ENCODE peak calls at places on chromosome 19, in five cellular contexts. S is WTC11, A is GM12878, Q is A549, P is HepG2. G is an unnamed sample.

GRCh38 chr19:51346742-51347141 is 4.8 kb upstream of the VSIG10L start:
- DNase-seq in S (no peak), A (no peak), Q (no peak), P (no peak), G (no peak)

GRCh38 chr19:37572203-37572602 is 22.4 kb downstream of the ZNF571 start:
- DNase-seq in S (no peak), A (no peak), Q (no peak), P (no peak), G (no peak)

GRCh38 chr19:5343848-5344247 is 3.2 kb upstream of the PTPRS start:
- DNase-seq in S (no peak), A (no peak), Q (no peak), P (peak), G (no peak)

GRCh38 chr19:31326329-31327028 is 22.8 kb downstream of the TSHZ3 start:
- DNase-seq in S (no peak), A (no peak), Q (no peak), P (no peak), G (no peak)

GRCh38 chr19:56639217-56639616 is 3.7 kb upstream of the SMIM17 start:
- DNase-seq in S (no peak), A (no peak), Q (no peak), P (no peak), G (peak)

GRCh38 chr19:5696196-5697021 is 6.3 kb downstream of the RPL36 start:
- DNase-seq in S (no peak), A (no peak), Q (no peak), P (no peak), G (no peak)

GRCh38 chr19:2223391-2223790 is 12.7 kb downstream of the PLEKHJ1 start:
- DNase-seq in S (no peak), A (no peak), Q (no peak), P (no peak), G (no peak)

GRCh38 chr19:18440421-18440877 is 2.5 kb upstream of the ISYNA1 start:
- DNase-seq in S (peak), A (no peak), Q (no peak), P (peak), G (no peak)

GRCh38 chr19:16899566-16900075 is 10.8 kb downstream of the F2RL3 start:
- DNase-seq in S (peak), A (no peak), Q (peak), P (peak), G (peak)

GRCh38 chr19:50419022-50419579 is 363 bp downstream of the SPIB start:
- DNase-seq in S (no peak), A (no peak), Q (no peak), P (no peak), G (no peak)

GRCh38 chr19:29478578-29479565 is 46.9 kb upstream of the VSTM2B start:
- DNase-seq in S (peak), A (no peak), Q (peak), P (peak), G (peak)

GRCh38 chr19:51521796-51522195 is 9.7 kb downstream of the SIGLEC6 start:
- DNase-seq in S (no peak), A (no peak), Q (no peak), P (no peak), G (no peak)

GRCh38 chr19:18396471-18397241 is 766 bp downstream of the LRRC25 start:
- DNase-seq in S (no peak), A (no peak), Q (no peak), P (no peak), G (no peak)

GRCh38 chr19:51621178-51621577 is 9.0 kb downstream of the SIGLEC5 start:
- DNase-seq in S (no peak), A (peak), Q (no peak), P (no peak), G (no peak)

GRCh38 chr19:16447015-16447384 is 24.8 kb downstream of the EPS15L1 start:
- DNase-seq in S (no peak), A (peak), Q (no peak), P (peak), G (peak)

GRCh38 chr19:3360494-3361383 is 5.6 kb upstream of the NFIC start:
- DNase-seq in S (no peak), A (no peak), Q (no peak), P (no peak), G (peak)

GRCh38 chr19:38250821-38251563 is 5.2 kb downstream of the PPP1R14A start:
- DNase-seq in S (peak), A (no peak), Q (no peak), P (peak), G (no peak)

GRCh38 chr19:33267706-33268105 is 34.6 kb downstream of the CEBPA start:
- DNase-seq in S (no peak), A (no peak), Q (no peak), P (no peak), G (no peak)

GRCh38 chr19:37986048-37986750 is 79.2 kb downstream of the SIPA1L3 start:
- DNase-seq in S (no peak), A (no peak), Q (no peak), P (no peak), G (no peak)

GRCh38 chr19:3346677-3347353 is 19.6 kb upstream of the NFIC start:
- DNase-seq in S (no peak), A (no peak), Q (no peak), P (no peak), G (no peak)

GRCh38 chr19:21505459-21506393 is at the start of gene ZNF429:
- DNase-seq in S (peak), A (peak), Q (no peak), P (peak), G (peak)

GRCh38 chr19:44571830-44572661 is 41.3 kb upstream of the IGSF23 start:
- DNase-seq in S (no peak), A (no peak), Q (no peak), P (no peak), G (no peak)

GRCh38 chr19:2567996-2568395 is 92.1 kb downstream of the GADD45B start:
- DNase-seq in S (no peak), A (no peak), Q (no peak), P (no peak), G (no peak)

GRCh38 chr19:4910594-4911273 is 1.4 kb downstream of the UHRF1 start:
- DNase-seq in S (no peak), A (no peak), Q (no peak), P (no peak), G (no peak)

GRCh38 chr19:27971071-27971470 is 1241.9 kb downstream of the UQCRFS1 start:
- DNase-seq in S (peak), A (no peak), Q (no peak), P (no peak), G (no peak)

GRCh38 chr19:46610851-46611770 is 10.0 kb downstream of the CALM3 start:
- DNase-seq in S (peak), A (no peak), Q (no peak), P (no peak), G (no peak)

DNA sequence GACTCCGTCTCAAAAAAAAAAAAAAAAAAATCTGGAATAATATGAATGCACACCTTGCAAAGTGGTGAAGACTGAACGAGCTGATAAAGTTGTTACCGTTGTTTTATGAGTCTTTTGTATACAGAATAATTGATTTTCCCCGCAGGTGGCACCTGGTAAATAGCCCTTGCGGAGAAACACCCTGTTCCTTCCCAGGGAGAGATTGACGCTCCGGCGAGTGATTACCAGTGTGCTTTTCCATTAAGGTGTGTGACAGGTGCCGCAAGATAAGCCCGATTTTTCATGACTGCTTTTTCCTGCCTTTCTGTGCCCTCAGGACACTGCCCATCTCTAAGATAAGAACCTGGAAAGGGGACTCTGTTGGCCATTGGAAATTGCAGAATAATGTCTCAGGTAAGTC is 943 bp downstream of the ZNF302 start:
- DNase-seq in S (no peak), A (no peak), Q (no peak), P (no peak), G (no peak)
- TF ChIP-seq ESRRA in S (no peak), A (no peak), Q (no peak), P (no peak), G (no peak)

GRCh38 chr19:7870571-7871279 is 3.5 kb downstream of the PRR36 start:
- DNase-seq in S (peak), A (no peak), Q (no peak), P (peak), G (peak)
- TF ChIP-seq ESRRA in S (no peak), A (no peak), Q (no peak), P (no peak), G (peak)

GRCh38 chr19:53196777-53197396 is 3.7 kb upstream of the ZNF665 start:
- DNase-seq in S (peak), A (peak), Q (no peak), P (peak), G (peak)
- TF ChIP-seq ESRRA in S (no peak), A (no peak), Q (no peak), P (no peak), G (no peak)

DNA sequence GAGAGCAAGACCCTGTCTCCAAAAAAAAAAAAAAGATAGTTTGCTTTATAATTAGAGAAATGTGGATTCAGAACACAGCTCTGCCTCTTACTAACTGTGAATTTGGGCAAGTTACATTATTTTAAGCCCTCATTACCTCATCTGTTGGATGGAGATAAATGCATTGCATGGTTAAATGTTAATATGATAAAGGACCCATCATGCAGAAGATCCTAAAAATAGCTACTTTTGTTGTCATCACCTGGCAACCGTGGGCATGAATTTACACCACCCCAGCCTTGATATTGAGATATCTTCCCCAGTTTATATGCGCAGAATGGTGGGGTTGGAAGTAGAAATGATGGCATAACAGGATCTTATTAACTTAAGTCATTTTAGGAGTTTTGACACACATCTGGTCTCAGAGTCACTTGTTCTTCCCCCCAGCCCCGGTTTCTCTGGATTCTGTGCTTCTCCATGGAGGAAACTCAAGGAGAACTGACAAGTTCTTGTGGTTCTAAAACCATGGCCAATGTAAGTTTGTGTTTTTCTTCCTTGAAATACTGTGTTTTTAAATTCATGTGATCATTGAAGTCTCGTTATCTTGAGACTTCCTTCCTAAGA is 8.9 kb downstream of the ZNF546 start:
- DNase-seq in S (no peak), A (no peak), Q (no peak), P (no peak), G (peak)
- TF ChIP-seq ESRRA in S (no peak), A (no peak), Q (no peak), P (no peak), G (no peak)

GRCh38 chr19:54190942-54191670 is at the start of gene TSEN34:
- DNase-seq in S (peak), A (no peak), Q (no peak), P (peak), G (peak)
- TF ChIP-seq ESRRA in S (peak), A (no peak), Q (no peak), P (no peak), G (peak)

GRCh38 chr19:36112678-36113077 is 1.7 kb downstream of the OVOL3 start:
- DNase-seq in S (no peak), A (no peak), Q (no peak), P (no peak), G (no peak)
- TF ChIP-seq ESRRA in S (no peak), A (no peak), Q (no peak), P (no peak), G (no peak)

GRCh38 chr19:1082928-1083816 is 12.0 kb downstream of the POLR2E start:
- DNase-seq in S (no peak), A (no peak), Q (no peak), P (no peak), G (no peak)

GRCh38 chr19:1081301-1082164 is 13.6 kb downstream of the POLR2E start:
- DNase-seq in S (peak), A (no peak), Q (no peak), P (no peak), G (no peak)

GRCh38 chr19:1080360-1081161 is 13.6 kb downstream of the ARHGAP45 start:
- DNase-seq in S (no peak), A (no peak), Q (no peak), P (no peak), G (no peak)

GRCh38 chr19:1084024-1084868 is 10.9 kb downstream of the POLR2E start:
- DNase-seq in S (no peak), A (no peak), Q (no peak), P (no peak), G (no peak)

GRCh38 chr19:1082165-1082927 is 12.8 kb downstream of the POLR2E start:
- DNase-seq in S (peak), A (no peak), Q (peak), P (no peak), G (peak)
- TF ChIP-seq ESRRA in S (no peak), A (no peak), Q (no peak), P (no peak), G (no peak)

GRCh38 chr19:36006955-36007354 is 1.7 kb downstream of the SYNE4 start:
- DNase-seq in S (no peak), A (no peak), Q (no peak), P (no peak), G (no peak)
- TF ChIP-seq ESRRA in S (no peak), A (no peak), Q (no peak), P (no peak), G (no peak)

GRCh38 chr19:55576746-55577145 is 3.9 kb downstream of the ZNF579 start:
- DNase-seq in S (no peak), A (no peak), Q (no peak), P (no peak), G (no peak)
- TF ChIP-seq ESRRA in S (no peak), A (no peak), Q (no peak), P (no peak), G (no peak)

DNA sequence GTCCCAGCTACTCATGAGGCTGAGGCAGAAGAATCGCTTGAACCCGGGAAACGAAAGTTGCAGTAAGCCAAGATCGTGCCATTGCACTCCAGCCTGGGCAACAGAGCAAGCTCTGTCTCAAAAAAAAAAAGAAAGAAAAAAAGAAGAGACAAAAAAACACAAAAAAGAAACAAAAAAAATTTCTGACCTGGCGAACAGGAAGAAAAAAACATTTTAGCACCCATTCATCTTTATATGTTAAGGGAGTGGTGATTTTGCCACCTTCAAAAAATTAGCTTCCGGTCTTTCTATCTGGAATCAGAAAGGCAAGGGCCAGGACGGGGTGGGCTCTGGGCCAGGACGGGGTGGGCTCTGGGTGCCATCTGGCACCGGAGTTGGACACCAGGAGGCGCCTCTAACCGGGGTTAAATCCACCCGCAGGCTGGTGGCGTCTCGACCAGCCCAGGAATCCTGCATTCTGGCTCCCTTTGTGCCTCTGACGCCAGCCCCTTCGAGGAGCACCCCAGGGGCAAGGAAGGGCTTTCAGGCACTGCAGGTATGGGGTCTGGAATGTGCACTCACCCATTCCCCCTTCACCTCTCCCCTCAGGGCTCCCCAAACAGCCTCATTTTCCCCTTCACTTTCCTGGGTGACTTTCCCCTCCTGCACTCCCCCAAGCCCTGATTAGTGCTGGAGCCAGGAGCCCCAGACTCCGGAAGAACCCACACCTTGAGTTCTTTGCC is 10.4 kb upstream of the ZSWIM4 start:
- DNase-seq in S (peak), A (no peak), Q (no peak), P (peak), G (peak)
- TF ChIP-seq ESRRA in S (no peak), A (no peak), Q (no peak), P (no peak), G (no peak)